ENCODE peak calls at places on chromosomes 6 and 20, in four cellular contexts. M is stimulated activated naive B cell treated with anti-CD40 and anti-IgM and Interleukin-4, amounts not matched to agents 10 μg/mL and 1 μg/mL and 100 μg/mL, for 72 hours; C is H9; Q is NCI-H2029 treated with DMSO at 0.1 percent for 48 hours. P is an unnamed sample.

GRCh38 chr6:38153076-38153475 is 333.5 kb downstream of the ZFAND3 start:
- DNase-seq in M (no peak), C (no peak), Q (no peak), P (no peak)

GRCh38 chr20:37615507-37616425 is 78.1 kb upstream of the CTNNBL1 start:
- DNase-seq in M (no peak), C (peak; percentile 69), Q (peak; percentile 7), P (peak; percentile 50)

GRCh38 chr20:59033616-59034165 is 1.6 kb upstream of the ATP5F1E start:
- DNase-seq in M (no peak), C (no peak), Q (no peak), P (no peak)

GRCh38 chr20:44600758-44601562 is 18.6 kb downstream of the PKIG start:
- DNase-seq in M (no peak), C (no peak), Q (no peak), P (no peak)

GRCh38 chr20:8583209-8584106 is 451.4 kb downstream of the PLCB1 start:
- DNase-seq in M (no peak), C (no peak), Q (no peak), P (no peak)

GRCh38 chr6:44053760-44054556 is 73.3 kb downstream of the MRPL14 start:
- DNase-seq in M (no peak), C (no peak), Q (no peak), P (peak; percentile 84)

GRCh38 chr6:117381749-117382148 is 44.0 kb downstream of the ROS1 start:
- DNase-seq in M (no peak), C (no peak), Q (no peak), P (no peak)

GRCh38 chr20:58690351-58690750 is 2.2 kb upstream of the NPEPL1 start:
- DNase-seq in M (no peak), C (no peak), Q (no peak), P (no peak)

GRCh38 chr6:127482318-127482717 is 23.1 kb upstream of the KIAA0408 start:
- DNase-seq in M (no peak), C (no peak), Q (no peak), P (no peak)

GRCh38 chr6:161186173-161186769 is 87.6 kb downstream of the AGPAT4 start:
- DNase-seq in M (no peak), C (no peak), Q (no peak), P (no peak)

P was measured in ELF-1.